ENCODE peak calls at places on chromosome 1, in seven cellular contexts. H is stimulated activated CD4-positive, alpha-beta T cell treated with anti-CD3 and anti-CD28 coated beads, Interleukin-2, amount 100 ng/mL, for 48 hours; J is T follicular helper cell; T is tibial nerve; M is NCI-H1105; Z is activated CD8-positive, alpha-beta T cell treated with anti-CD3 and anti-CD28 coated beads for 36 hours; G is WTC11. E is an unnamed sample.

GRCh38 chr1:24888971-24889670 is 41.0 kb downstream of the RUNX3 start:
- DNase-seq in H (no peak), J (no peak), T (no peak), M (no peak), Z (no peak), G (no peak), E (peak; percentile 92)

GRCh38 chr1:161197560-161198205 is 1.2 kb downstream of the ADAMTS4 start:
- DNase-seq in H (no peak), J (no peak), T (no peak), M (no peak), Z (no peak), G (no peak), E (no peak)

GRCh38 chr1:151984313-151984956 is 9.2 kb downstream of the S100A10 start:
- DNase-seq in H (no peak), J (no peak), T (no peak), M (no peak), Z (peak; percentile 79), G (no peak), E (no peak)

GRCh38 chr1:192573499-192573898 is 2.1 kb upstream of the RGS1 start:
- DNase-seq in H (no peak), J (no peak), T (no peak), M (no peak), Z (no peak), G (no peak), E (no peak)

GRCh38 chr1:119147626-119148180 is 7.2 kb upstream of the WARS2 start:
- DNase-seq in H (no peak), J (no peak), T (no peak), M (no peak), Z (no peak), G (no peak), E (no peak)

GRCh38 chr1:115280073-115280472 is 58.0 kb downstream of the NGF start:
- DNase-seq in H (no peak), J (no peak), T (no peak), M (no peak), Z (peak; percentile 6), G (no peak), E (no peak)

GRCh38 chr1:229436178-229436577 is 2.3 kb upstream of the ACTA1 start:
- DNase-seq in H (no peak), J (no peak), T (no peak), M (no peak), Z (no peak), G (no peak), E (no peak)

GRCh38 chr1:153180556-153180955 is 22.7 kb upstream of the LELP1 start:
- DNase-seq in H (no peak), J (no peak), T (no peak), M (no peak), Z (no peak), G (no peak), E (no peak)

GRCh38 chr1:203692565-203693470 is 66.2 kb downstream of the ATP2B4 start:
- DNase-seq in H (no peak), J (no peak), T (peak; percentile 78), M (no peak), Z (no peak), G (no peak), E (peak; percentile 92)

GRCh38 chr1:147633759-147634158 is 36.6 kb downstream of the ACP6 start:
- DNase-seq in H (no peak), J (no peak), T (no peak), M (no peak), Z (no peak), G (no peak), E (no peak)

GRCh38 chr1:234768569-234769283 is 158.7 kb upstream of the IRF2BP2 start:
- DNase-seq in H (no peak), J (peak; percentile 31), T (no peak), M (no peak), Z (peak; percentile 93), G (no peak), E (no peak)

GRCh38 chr1:189708674-189709073 is 769.0 kb downstream of the BRINP3 start:
- DNase-seq in H (no peak), J (no peak), T (no peak), M (no peak), Z (no peak), G (peak; percentile 23), E (no peak)

GRCh38 chr1:51175278-51175677 is 60.8 kb upstream of the RNF11 start:
- DNase-seq in H (no peak), J (no peak), T (no peak), M (no peak), Z (no peak), G (no peak), E (no peak)

GRCh38 chr1:16245476-16246196 is 8.7 kb upstream of the CPLANE2 start:
- DNase-seq in H (no peak), J (no peak), T (no peak), M (no peak), Z (no peak), G (no peak), E (no peak)

GRCh38 chr1:69029649-69030048 is 532.8 kb upstream of the DEPDC1 start:
- DNase-seq in H (no peak), J (no peak), T (no peak), M (no peak), Z (no peak), G (no peak), E (no peak)

E was measured in osteoblast.